ENCODE peak calls at places on chromosomes 13 and 19, in eight cellular contexts. N is neuronal stem cell; X is ovary; F is LoVo; B is neural crest cell; D is activated T-helper 9 cell treated with anti-CD3 and anti-CD28 coated beads, Interleukin-2, amount 50 U/mL, for 16 hours; U is cardiac fibroblast; R is amniotic stem cell. T is an unnamed sample.

GRCh38 chr13:37403776-37404497 is 194.6 kb downstream of the POSTN start:
- DNase-seq in N (no peak), X (no peak), F (no peak), B (no peak), D (no peak), U (peak; percentile 80), R (no peak), T (peak; percentile 66)

GRCh38 chr19:4474504-4475136 is 2.5 kb downstream of the HDGFL2 start:
- DNase-seq in N (peak; percentile 77), X (no peak), F (no peak), B (peak; percentile 60), D (no peak), U (peak; percentile 73), R (peak; percentile 54), T (peak; percentile 67)

GRCh38 chr13:88908896-88909535 is 1237.8 kb downstream of the SLITRK5 start:
- DNase-seq in N (no peak), X (no peak), F (no peak), B (no peak), D (no peak), U (no peak), R (no peak), T (no peak)

GRCh38 chr13:111944171-111944583 is 122.8 kb upstream of the SOX1 start:
- DNase-seq in N (no peak), X (no peak), F (no peak), B (no peak), D (no peak), U (no peak), R (no peak), T (no peak)

GRCh38 chr19:15468675-15469512 is 4.5 kb upstream of the RASAL3 start:
- DNase-seq in N (no peak), X (no peak), F (no peak), B (no peak), D (no peak), U (no peak), R (no peak), T (no peak)

GRCh38 chr19:3365447-3366103 is 808 bp upstream of the NFIC start:
- DNase-seq in N (no peak), X (peak; percentile 75), F (no peak), B (no peak), D (no peak), U (peak; percentile 80), R (no peak), T (peak; percentile 71)

GRCh38 chr19:3576696-3577443 is 4.1 kb downstream of the HMG20B start:
- DNase-seq in N (no peak), X (peak; percentile 77), F (no peak), B (peak; percentile 40), D (no peak), U (peak; percentile 79), R (no peak), T (peak; percentile 73)

GRCh38 chr13:66501187-66501586 is 728.9 kb downstream of the PCDH9 start:
- DNase-seq in N (no peak), X (no peak), F (no peak), B (no peak), D (no peak), U (peak; percentile 59), R (peak; percentile 17), T (peak; percentile 72)

GRCh38 chr13:67395577-67395976 is 165.4 kb upstream of the PCDH9 start:
- DNase-seq in N (no peak), X (no peak), F (no peak), B (no peak), D (no peak), U (no peak), R (no peak), T (no peak)

GRCh38 chr13:110925023-110925608 is 10.2 kb upstream of the ANKRD10 start:
- DNase-seq in N (no peak), X (no peak), F (no peak), B (peak; percentile 15), D (no peak), U (no peak), R (no peak), T (peak; percentile 15)

GRCh38 chr19:16167055-16167454 is 6.3 kb downstream of the CIB3 start:
- DNase-seq in N (no peak), X (no peak), F (no peak), B (no peak), D (no peak), U (no peak), R (no peak), T (no peak)

GRCh38 chr13:98843482-98843877 is 91.0 kb upstream of the SLC15A1 start:
- DNase-seq in N (no peak), X (no peak), F (no peak), B (no peak), D (no peak), U (no peak), R (no peak), T (no peak)

GRCh38 chr19:35533201-35533821 is at the start of gene GAPDHS:
- DNase-seq in N (no peak), X (no peak), F (no peak), B (no peak), D (no peak), U (no peak), R (no peak), T (no peak)

T was measured in fibroblast of pulmonary artery.